ENCODE peak calls at places on chromosome 7, in six cellular contexts. F is H4; G is CD8-positive, alpha-beta T cell; K is AG08395; T is nucleus accumbens; A is progenitor cell of endocrine pancreas. U is an unnamed sample.

GRCh38 chr7:151247611-151248176 is 800 bp downstream of the SMARCD3 start:
- DNase-seq in F (no peak), G (no peak), K (no peak), T (no peak), A (no peak), U (no peak)

GRCh38 chr7:38463277-38464224 is 167.6 kb downstream of the AMPH start:
- DNase-seq in F (peak), G (peak), K (peak), T (no peak), A (no peak), U (no peak)

GRCh38 chr7:2870471-2870941 is 26.4 kb upstream of the GNA12 start:
- DNase-seq in F (peak), G (peak), K (peak), T (no peak), A (no peak), U (peak)

GRCh38 chr7:497346-497745 is 22.3 kb downstream of the PDGFA start:
- DNase-seq in F (no peak), G (no peak), K (no peak), T (no peak), A (no peak), U (no peak)

GRCh38 chr7:102450242-102450641 is 14.4 kb downstream of the ALKBH4 start:
- DNase-seq in F (no peak), G (peak), K (no peak), T (no peak), A (no peak), U (peak)

GRCh38 chr7:41624818-41625217 is 78.1 kb downstream of the INHBA start:
- DNase-seq in F (no peak), G (no peak), K (peak), T (no peak), A (no peak), U (no peak)

GRCh38 chr7:142485617-142486226 is 227.9 kb upstream of the PRSS58 start:
- DNase-seq in F (no peak), G (no peak), K (no peak), T (no peak), A (no peak), U (peak)

GRCh38 chr7:45324683-45325237 is 167.2 kb downstream of the RAMP3 start:
- DNase-seq in F (no peak), G (no peak), K (no peak), T (no peak), A (no peak), U (no peak)

GRCh38 chr7:132276252-132276651 is 300.0 kb downstream of the PLXNA4 start:
- DNase-seq in F (no peak), G (no peak), K (no peak), T (no peak), A (no peak), U (no peak)

GRCh38 chr7:27155816-27156507 is 513 bp downstream of the HOXA7 start:
- DNase-seq in F (no peak), G (peak), K (no peak), T (no peak), A (no peak), U (no peak)

GRCh38 chr7:151657173-151657572 is 137.5 kb upstream of the RHEB start:
- DNase-seq in F (no peak), G (no peak), K (no peak), T (no peak), A (no peak), U (no peak)

GRCh38 chr7:117873056-117873932 is at the start of gene CTTNBP2:
- DNase-seq in F (no peak), G (no peak), K (peak), T (peak), A (peak), U (peak)